ENCODE peak calls at places on chromosomes 11 and 22, in four cellular contexts. I, Q, W and D are unnamed samples. For H3K36me3 and H3K4me1, the result is how much of the 10 kb centered on the place peaks cover.

GRCh38 chr11:22666700-22667439 is 459 bp downstream of the GAS2 start:
- DNase-seq in I (no peak), Q (no peak), W (peak), D (peak)

GRCh38 chr11:36010010-36010740 is 66.3 kb downstream of the LDLRAD3 start:
- DNase-seq in I (no peak), Q (no peak), W (no peak), D (no peak)

GRCh38 chr11:101083334-101083733 is 46.3 kb downstream of the PGR start:
- DNase-seq in I (no peak), Q (no peak), W (no peak), D (no peak)

GRCh38 chr11:66951927-66952337 is 6.3 kb downstream of the PC start:
- DNase-seq in I (no peak), Q (no peak), W (no peak), D (no peak)

GRCh38 chr11:12287009-12287373 is 90.4 kb upstream of the PARVA start:
- DNase-seq in I (peak), Q (peak), W (peak), D (no peak)

GRCh38 chr11:62850911-62851806 is 11.8 kb upstream of the WDR74 start:
- DNase-seq in I (no peak), Q (no peak), W (no peak), D (no peak)

GRCh38 chr11:46639197-46639839 is 22.0 kb downstream of the ATG13 start:
- DNase-seq in I (no peak), Q (no peak), W (no peak), D (no peak)

GRCh38 chr11:27722945-27723344 is 22.7 kb upstream of the BDNF start:
- DNase-seq in I (no peak), Q (no peak), W (no peak), D (no peak)

GRCh38 chr11:58923300-58923788 is 15.9 kb upstream of the GLYATL1 start:
- DNase-seq in I (no peak), Q (no peak), W (no peak), D (no peak)

GRCh38 chr22:29830585-29830984 is 7.5 kb downstream of the ASCC2 start:
- DNase-seq in I (no peak), Q (no peak), W (peak), D (no peak)

GRCh38 chr11:121372671-121373429 is 79.3 kb upstream of the SORL1 start:
- DNase-seq in I (no peak), Q (no peak), W (no peak), D (no peak)

GRCh38 chr11:68231598-68231997 is 18.5 kb upstream of the KMT5B start:
- DNase-seq in I (no peak), Q (no peak), W (no peak), D (no peak)

GRCh38 chr11:70556884-70557741 is 158.8 kb downstream of the CTTN start:
- DNase-seq in I (no peak), Q (no peak), W (no peak), D (peak)

GRCh38 chr11:134514354-134514951 is 102.4 kb upstream of the B3GAT1 start:
- DNase-seq in I (no peak), Q (peak), W (no peak), D (peak)

GRCh38 chr11:2975594-2975993 is 16.5 kb downstream of the NAP1L4 start:
- DNase-seq in I (no peak), Q (no peak), W (no peak), D (peak)

GRCh38 chr22:49727881-49728563 is 99.7 kb downstream of the BRD1 start:
- DNase-seq in I (no peak), Q (no peak), W (no peak), D (no peak)

GRCh38 chr11:83864412-83865057 is 578.4 kb upstream of the CCDC90B start:
- DNase-seq in I (no peak), Q (no peak), W (no peak), D (no peak)

GRCh38 chr11:106062592-106062949 is 14.6 kb downstream of the KBTBD3 start:
- DNase-seq in I (no peak), Q (no peak), W (no peak), D (no peak)

GRCh38 chr11:86456075-86456939 is 81.6 kb downstream of the CCDC81 start:
- DNase-seq in I (peak), Q (peak), W (peak), D (peak)

GRCh38 chr11:14345668-14346067 is 13.3 kb downstream of the RRAS2 start:
- DNase-seq in I (no peak), Q (no peak), W (no peak), D (no peak)

GRCh38 chr11:763549-764321 is 13.6 kb downstream of the GATD1 start:
- DNase-seq in I (no peak), Q (no peak), W (peak), D (no peak)

GRCh38 chr11:65437436-65438227 is 15.0 kb downstream of the NEAT1 start:
- DNase-seq in I (peak), Q (peak), W (peak), D (no peak)

GRCh38 chr11:117179048-117179999 is 781 bp downstream of the SIDT2 start:
- DNase-seq in I (no peak), Q (peak), W (peak), D (peak)

GRCh38 chr11:12587333-12587997 is 86.8 kb upstream of the TEAD1 start:
- DNase-seq in I (no peak), Q (no peak), W (no peak), D (no peak)

GRCh38 chr22:20439928-20440575 is 2.4 kb upstream of the SCARF2 start:
- DNase-seq in I (no peak), Q (peak), W (no peak), D (no peak)

GRCh38 chr11:76506833-76507232 is 62.0 kb downstream of the EMSY start:
- DNase-seq in I (no peak), Q (no peak), W (no peak), D (no peak)

GRCh38 chr11:1300121-1300520 is 9.3 kb downstream of the TOLLIP start:
- DNase-seq in I (no peak), Q (no peak), W (no peak), D (peak)

GRCh38 chr11:75280227-75280671 is 39.7 kb downstream of the TPBGL start:
- DNase-seq in I (peak), Q (peak), W (peak), D (peak)

GRCh38 chr11:5508605-5509004 is 1.2 kb downstream of the UBQLN3 start:
- DNase-seq in I (no peak), Q (no peak), W (no peak), D (no peak)

GRCh38 chr11:11155962-11156815 is 196.9 kb downstream of the CSNK2A3 start:
- DNase-seq in I (peak), Q (no peak), W (no peak), D (peak)

GRCh38 chr11:64745523-64746328 is 1.8 kb upstream of the RASGRP2 start:
- DNase-seq in I (peak), Q (peak), W (peak), D (peak)

GRCh38 chr11:119307219-119307618 is 9.7 kb downstream of the MCAM start:
- DNase-seq in I (no peak), Q (no peak), W (no peak), D (no peak)

GRCh38 chr11:119307974-119308373 is 9.0 kb downstream of the MCAM start:
- DNase-seq in I (no peak), Q (no peak), W (no peak), D (no peak)

GRCh38 chr11:119309953-119310681 is 6.8 kb downstream of the MCAM start:
- DNase-seq in I (no peak), Q (no peak), W (no peak), D (no peak)

GRCh38 chr11:119309411-119309810 is 7.5 kb downstream of the MCAM start:
- DNase-seq in I (no peak), Q (no peak), W (no peak), D (no peak)

DNA sequence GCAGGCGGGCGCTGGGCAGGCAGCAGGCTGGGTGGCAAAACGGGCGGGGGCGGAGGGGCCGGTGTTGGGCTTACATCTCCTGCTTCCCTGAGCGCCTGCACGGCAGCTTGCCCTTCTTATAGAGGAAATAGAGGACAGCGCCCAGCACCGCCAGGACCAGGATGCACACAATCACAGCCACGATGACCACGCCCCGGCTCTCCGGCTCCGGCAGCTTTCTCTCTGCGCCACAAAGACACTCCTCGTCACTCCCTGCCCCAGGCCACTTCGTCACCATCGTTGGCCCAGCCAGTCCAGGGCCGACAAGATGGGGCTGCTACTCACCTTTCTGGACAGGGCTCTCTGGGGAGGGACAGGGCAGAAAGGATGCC is 6.3 kb downstream of the MCAM start:
- DNase-seq in I (no peak), Q (no peak), W (no peak), D (no peak)
- H3K36me3 ChIP-seq in I (half or more), Q (under half), W (under half), D (under half)

GRCh38 chr11:124026498-124026897 is at the start of gene OR10G8:
- DNase-seq in I (no peak), Q (no peak), W (no peak), D (no peak)
- H3K4me1 ChIP-seq in I (under half), Q (under half), W (under half), D (under half)

GRCh38 chr11:74235121-74235520 is 64.0 kb downstream of the PPME1 start:
- DNase-seq in I (no peak), Q (no peak), W (no peak), D (no peak)
- H3K36me3 ChIP-seq in I (half or more), Q (under half), W (under half), D (under half)

GRCh38 chr22:18059991-18060390 is 17.8 kb upstream of the PEX26 start:
- DNase-seq in I (no peak), Q (no peak), W (no peak), D (no peak)
- H3K4me1 ChIP-seq in I (half or more), Q (under half), W (under half), D (under half)

GRCh38 chr11:18332302-18332701 is 9.9 kb downstream of the GTF2H1 start:
- DNase-seq in I (no peak), Q (no peak), W (no peak), D (no peak)
- H3K36me3 ChIP-seq in I (half or more), Q (under half), W (under half), D (under half)